ENCODE peak calls at places on chromosomes 6 and 20, in four cellular contexts. F, Z, X and W are unnamed samples.

GRCh38 chr20:50426865-50427739 is 83.1 kb upstream of the PTPN1 start:
- DNase-seq in F (no peak), Z (no peak), X (peak), W (no peak)

GRCh38 chr6:1247058-1247457 is 64.8 kb upstream of the FOXQ1 start:
- DNase-seq in F (no peak), Z (no peak), X (peak), W (no peak)

GRCh38 chr20:14219801-14220461 is 117.5 kb downstream of the FLRT3 start:
- DNase-seq in F (no peak), Z (no peak), X (no peak), W (no peak)

GRCh38 chr20:2599265-2600060 is 53.0 kb upstream of the NOP56 start:
- DNase-seq in F (peak), Z (no peak), X (peak), W (no peak)

GRCh38 chr20:53597085-53597482 is 3.4 kb upstream of the ZNF217 start:
- DNase-seq in F (no peak), Z (no peak), X (no peak), W (no peak)

GRCh38 chr6:39964094-39964493 is 29.8 kb upstream of the MOCS1 start:
- DNase-seq in F (no peak), Z (no peak), X (no peak), W (no peak)

GRCh38 chr6:16524380-16524707 is 236.9 kb downstream of the ATXN1 start:
- DNase-seq in F (peak), Z (no peak), X (peak), W (no peak)

GRCh38 chr20:51712501-51713212 is 55.5 kb downstream of the ATP9A start:
- DNase-seq in F (peak), Z (no peak), X (peak), W (no peak)

GRCh38 chr20:53899351-53900167 is 170.8 kb downstream of the BCAS1 start:
- DNase-seq in F (peak), Z (no peak), X (peak), W (no peak)

GRCh38 chr20:62285722-62286121 is 17.1 kb upstream of the ADRM1 start:
- DNase-seq in F (no peak), Z (no peak), X (no peak), W (peak)

GRCh38 chr6:39389372-39389767 is 66.9 kb upstream of the KCNK16 start:
- DNase-seq in F (peak), Z (no peak), X (peak), W (peak)

GRCh38 chr6:105227292-105227628 is 47.4 kb upstream of the POPDC3 start:
- DNase-seq in F (no peak), Z (no peak), X (no peak), W (no peak)

GRCh38 chr6:55836945-55837344 is 38.4 kb downstream of the BMP5 start:
- DNase-seq in F (peak), Z (no peak), X (no peak), W (no peak)

GRCh38 chr6:111779031-111779430 is 94.2 kb downstream of the FYN start:
- DNase-seq in F (no peak), Z (no peak), X (no peak), W (no peak)

GRCh38 chr20:49890651-49891361 is 24.5 kb downstream of the SPATA2 start:
- DNase-seq in F (no peak), Z (no peak), X (no peak), W (peak)

GRCh38 chr6:44805239-44805849 is 417.8 kb downstream of the CDC5L start:
- DNase-seq in F (peak), Z (no peak), X (peak), W (no peak)

GRCh38 chr20:61886721-61887658 is 178.7 kb downstream of the TAF4 start:
- DNase-seq in F (peak), Z (peak), X (peak), W (no peak)

GRCh38 chr6:158506577-158506976 is 53.3 kb upstream of the TMEM181 start:
- DNase-seq in F (no peak), Z (no peak), X (no peak), W (no peak)

GRCh38 chr6:2768125-2768524 is 2.9 kb downstream of the WRNIP1 start:
- DNase-seq in F (no peak), Z (no peak), X (no peak), W (peak)

GRCh38 chr20:61644387-61645076 is 392.5 kb downstream of the CDH4 start:
- DNase-seq in F (no peak), Z (no peak), X (no peak), W (no peak)

GRCh38 chr20:49633023-49633422 is 65.1 kb upstream of the PTGIS start:
- DNase-seq in F (no peak), Z (no peak), X (no peak), W (no peak)

GRCh38 chr6:98142839-98143238 is 691.5 kb upstream of the POU3F2 start:
- DNase-seq in F (no peak), Z (no peak), X (no peak), W (no peak)

GRCh38 chr20:50625986-50626677 is 65.2 kb downstream of the RIPOR3 start:
- DNase-seq in F (peak), Z (no peak), X (peak), W (no peak)

GRCh38 chr6:63740709-63741108 is 105.1 kb downstream of the PHF3 start:
- DNase-seq in F (peak), Z (no peak), X (peak), W (peak)

GRCh38 chr6:6483168-6483567 is 105.4 kb upstream of the LY86 start:
- DNase-seq in F (no peak), Z (no peak), X (no peak), W (no peak)

GRCh38 chr20:35952480-35953410 is 1.6 kb downstream of the SCAND1 start:
- DNase-seq in F (peak), Z (no peak), X (peak), W (peak)

GRCh38 chr6:11971154-11971553 is 41.0 kb upstream of the HIVEP1 start:
- DNase-seq in F (peak), Z (no peak), X (peak), W (no peak)

GRCh38 chr6:157487110-157487773 is 106.3 kb downstream of the ZDHHC14 start:
- DNase-seq in F (no peak), Z (no peak), X (no peak), W (no peak)

GRCh38 chr6:82877213-82878195 is 188.1 kb downstream of the UBE3D start:
- DNase-seq in F (peak), Z (no peak), X (peak), W (peak)

GRCh38 chr6:27495386-27496135 is 22.7 kb upstream of the ZNF184 start:
- DNase-seq in F (peak), Z (no peak), X (peak), W (no peak)

GRCh38 chr6:110971458-110971857 is 10.4 kb upstream of the RPF2 start:
- DNase-seq in F (peak), Z (no peak), X (no peak), W (peak)

GRCh38 chr6:20575691-20576451 is 41.6 kb downstream of the CDKAL1 start:
- DNase-seq in F (no peak), Z (no peak), X (no peak), W (no peak)

GRCh38 chr6:43910638-43911353 is 140.8 kb downstream of the VEGFA start:
- DNase-seq in F (peak), Z (no peak), X (peak), W (no peak)

GRCh38 chr20:47361268-47361665 is 4.8 kb upstream of the ZMYND8 start:
- DNase-seq in F (no peak), Z (no peak), X (no peak), W (no peak)

GRCh38 chr6:5412017-5412416 is 150.7 kb downstream of the FARS2 start:
- DNase-seq in F (no peak), Z (no peak), X (no peak), W (no peak)

GRCh38 chr6:85291326-85291725 is 158.6 kb upstream of the NT5E start:
- DNase-seq in F (no peak), Z (no peak), X (no peak), W (no peak)

GRCh38 chr6:131643262-131643631 is 6.1 kb downstream of the ENPP3 start:
- DNase-seq in F (peak), Z (no peak), X (no peak), W (no peak)

GRCh38 chr6:34513628-34514027 is 42.5 kb downstream of the SPDEF start:
- DNase-seq in F (no peak), Z (no peak), X (no peak), W (no peak)